ENCODE peak calls at places on chromosomes 7 and 10, in ten cellular contexts. V, D, A, I, P, X, G, Q, C and B are unnamed samples.

GRCh38 chr7:100708395-100708794 is 2.5 kb downstream of the POP7 start:
- DNase-seq in V (no peak), D (no peak), A (no peak), I (no peak), P (peak; percentile 16), X (no peak), G (no peak), Q (no peak), C (no peak), B (no peak)

GRCh38 chr7:74153736-74154135 is 20.4 kb upstream of the EIF4H start:
- DNase-seq in V (no peak), D (no peak), A (no peak), I (no peak), P (no peak), X (no peak), G (no peak), Q (no peak), C (no peak), B (no peak)

GRCh38 chr10:75019360-75019759 is 92.1 kb upstream of the SAMD8 start:
- DNase-seq in V (no peak), D (no peak), A (no peak), I (no peak), P (no peak), X (peak; percentile 36), G (no peak), Q (no peak), C (no peak), B (no peak)

GRCh38 chr7:37117261-37117660 is 331.4 kb downstream of the ELMO1 start:
- DNase-seq in V (no peak), D (peak; percentile 61), A (no peak), I (no peak), P (no peak), X (peak; percentile 99), G (no peak), Q (no peak), C (no peak), B (no peak)

GRCh38 chr10:88023676-88024075 is 160.3 kb downstream of the PTEN start:
- DNase-seq in V (no peak), D (no peak), A (no peak), I (no peak), P (no peak), X (no peak), G (no peak), Q (no peak), C (no peak), B (no peak)

GRCh38 chr10:3064423-3064822 is 2.9 kb upstream of the PFKP start:
- DNase-seq in V (no peak), D (no peak), A (no peak), I (no peak), P (no peak), X (no peak), G (no peak), Q (no peak), C (no peak), B (no peak)

GRCh38 chr7:128172151-128172550 is 68.9 kb upstream of the LEP start:
- DNase-seq in V (no peak), D (peak; percentile 36), A (no peak), I (no peak), P (no peak), X (no peak), G (no peak), Q (no peak), C (no peak), B (no peak)

GRCh38 chr10:17235136-17235535 is 7.1 kb downstream of the VIM start:
- DNase-seq in V (no peak), D (peak; percentile 48), A (no peak), I (no peak), P (no peak), X (peak; percentile 82), G (no peak), Q (no peak), C (no peak), B (no peak)

GRCh38 chr10:91409869-91410637 is at the start of gene HECTD2:
- DNase-seq in V (peak; percentile 93), D (peak; percentile 80), A (peak; percentile 91), I (peak; percentile 89), P (peak; percentile 92), X (peak; percentile 90), G (peak; percentile 72), Q (peak; percentile 17), C (peak; percentile 84), B (peak; percentile 68)

DNA sequence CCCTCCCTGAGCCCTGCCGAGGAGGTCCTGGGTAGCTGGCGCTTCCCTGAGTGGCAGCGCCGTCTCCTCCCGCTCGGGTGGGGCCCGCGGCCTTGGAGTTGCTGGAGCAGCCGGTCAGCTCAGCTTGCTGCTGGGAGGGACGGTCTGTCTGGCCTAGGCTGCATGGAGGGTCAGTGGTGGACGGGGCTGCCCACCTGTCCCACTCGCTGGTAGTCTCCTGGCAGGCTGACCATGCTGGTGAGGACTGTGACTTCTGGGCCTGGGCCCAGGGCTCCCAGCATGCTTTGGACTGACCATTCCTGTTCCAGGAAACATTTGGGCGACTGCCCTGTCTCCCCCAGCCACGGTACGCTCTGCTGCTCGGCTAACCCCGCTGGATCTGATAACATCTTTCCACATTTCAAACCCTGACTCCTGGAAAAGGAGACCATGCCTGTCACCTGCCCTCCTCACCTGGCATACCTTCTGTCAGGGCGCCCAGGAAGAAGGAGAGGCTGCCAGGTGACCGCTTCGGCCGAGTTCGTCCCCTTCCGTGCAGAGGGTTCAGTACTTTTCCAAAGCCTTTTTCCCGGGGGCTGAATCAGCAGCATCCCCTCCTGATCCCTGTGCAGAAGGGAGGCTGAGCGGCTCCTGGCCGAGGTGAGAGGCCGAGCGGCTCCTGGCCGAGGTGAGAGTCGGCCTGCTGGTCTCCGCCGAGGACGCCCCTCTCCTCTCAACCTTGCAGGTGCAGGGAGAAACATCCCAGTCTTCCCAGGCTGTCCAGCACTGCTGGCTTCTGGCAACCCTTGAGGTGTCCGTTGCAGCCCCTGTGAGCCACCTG is 43.4 kb downstream of the FAM20C start:
- DNase-seq in V (peak; percentile 82), D (no peak), A (peak; percentile 67), I (no peak), P (no peak), X (no peak), G (no peak), Q (peak; percentile 46), C (no peak), B (no peak)
- H3K27ac ChIP-seq in V (no peak overlapping the region), D (no peak overlapping the region), A (peak overlapping the region; percentile 25), I (no peak overlapping the region), P (peak overlapping the region; percentile 73), X (no peak overlapping the region), G (peak overlapping the region; percentile 82), Q (peak overlapping the region; percentile 88), C (peak overlapping the region; percentile 85), B (no peak overlapping the region)

GRCh38 chr7:98374285-98374680 is 26.6 kb downstream of the BAIAP2L1 start:
- DNase-seq in V (no peak), D (no peak), A (no peak), I (no peak), P (no peak), X (no peak), G (no peak), Q (no peak), C (no peak), B (no peak)

GRCh38 chr7:98375664-98376063 is 25.2 kb downstream of the BAIAP2L1 start:
- DNase-seq in V (no peak), D (no peak), A (no peak), I (no peak), P (no peak), X (no peak), G (no peak), Q (no peak), C (no peak), B (no peak)

GRCh38 chr7:98376719-98377118 is 24.2 kb downstream of the BAIAP2L1 start:
- DNase-seq in V (no peak), D (no peak), A (no peak), I (no peak), P (no peak), X (no peak), G (no peak), Q (no peak), C (no peak), B (no peak)

GRCh38 chr7:98369726-98370125 is 31.2 kb downstream of the BAIAP2L1 start:
- DNase-seq in V (no peak), D (no peak), A (no peak), I (no peak), P (no peak), X (no peak), G (no peak), Q (no peak), C (no peak), B (no peak)

DNA sequence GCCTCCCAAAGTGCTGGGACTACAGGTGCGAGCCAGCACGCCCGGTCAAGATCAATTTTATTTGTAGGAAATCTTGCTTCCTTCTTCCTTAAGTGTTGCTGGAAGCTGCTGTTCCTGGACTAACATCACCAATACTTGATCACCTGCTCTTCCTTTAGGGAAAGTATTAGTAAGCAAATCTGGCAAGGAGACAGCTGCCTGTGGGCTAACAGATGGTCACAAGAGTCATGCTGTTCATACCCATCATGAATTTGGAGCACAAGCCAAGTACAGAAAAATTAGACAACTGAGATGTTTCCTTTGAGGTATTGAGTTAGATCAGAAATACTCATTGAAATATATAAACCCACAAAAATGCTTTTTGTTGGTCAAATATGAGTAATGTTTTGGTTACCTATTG is 27.9 kb downstream of the BAIAP2L1 start:
- DNase-seq in V (no peak), D (no peak), A (no peak), I (no peak), P (no peak), X (no peak), G (no peak), Q (no peak), C (no peak), B (no peak)
- H3K27ac ChIP-seq in V (no peak overlapping the region), D (no peak overlapping the region), A (no peak overlapping the region), I (no peak overlapping the region), P (no peak overlapping the region), X (no peak overlapping the region), G (no peak overlapping the region), Q (no peak overlapping the region), C (no peak overlapping the region), B (no peak overlapping the region)

GRCh38 chr10:102435529-102436233 is 3.3 kb upstream of the CUEDC2 start:
- DNase-seq in V (no peak), D (peak; percentile 66), A (peak; percentile 61), I (no peak), P (no peak), X (no peak), G (no peak), Q (no peak), C (no peak), B (no peak)
- H3K27ac ChIP-seq in V (no peak overlapping the region), D (no peak overlapping the region), A (no peak overlapping the region), I (no peak overlapping the region), P (peak overlapping the region; percentile 6), X (no peak overlapping the region), G (peak overlapping the region; percentile 47), Q (no peak overlapping the region), C (peak overlapping the region; percentile 50), B (no peak overlapping the region)

DNA sequence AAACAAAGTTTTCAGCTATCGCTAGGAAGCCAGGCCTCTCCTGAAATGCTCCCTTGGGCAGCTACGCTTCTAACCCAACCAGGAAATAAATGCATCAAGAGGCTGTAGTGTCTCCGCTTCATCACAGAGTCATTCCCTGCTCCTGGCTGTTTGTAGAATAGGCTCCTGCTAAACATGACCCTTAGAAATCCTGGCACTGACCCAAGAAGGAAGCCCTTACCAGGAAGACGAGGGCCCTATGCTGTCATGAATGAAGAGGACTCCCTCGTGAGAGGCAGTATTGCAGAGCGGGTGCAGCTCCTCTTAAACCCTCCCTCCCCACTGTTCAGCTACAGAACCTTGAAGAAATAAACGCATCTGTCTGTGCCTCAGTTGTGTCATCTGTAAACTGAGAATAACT is 48.3 kb downstream of the NOD1 start:
- DNase-seq in V (no peak), D (no peak), A (no peak), I (peak; percentile 72), P (no peak), X (no peak), G (peak; percentile 92), Q (no peak), C (peak; percentile 82), B (no peak)
- H3K27ac ChIP-seq in V (peak overlapping the region; percentile 20), D (no peak overlapping the region), A (no peak overlapping the region), I (peak overlapping the region; percentile 69), P (no peak overlapping the region), X (no peak overlapping the region), G (peak overlapping the region; percentile 88), Q (no peak overlapping the region), C (peak overlapping the region; percentile 83), B (no peak overlapping the region)